ENCODE peak calls at places on chromosomes 11 and 22, in nine cellular contexts. P is colonic mucosa, U is OCI-LY7, V is Peyer's patch, K is transverse colon, X is uterus, Y is SJCRH30, T is left lung, E is hepatocyte. M is an unnamed sample. For H3K36me3 and H3K4me1, the result is how much of the 10 kb centered on the place peaks cover.

GRCh38 chr22:19275919-19276600 is 15.5 kb downstream of the CLTCL1 start:
- DNase-seq in T (no peak), X (no peak), E (no peak), V (no peak), P (no peak), K (no peak), U (no peak), Y (no peak), M (no peak)

GRCh38 chr11:27282141-27282590 is 80.8 kb downstream of the CCDC34 start:
- DNase-seq in V (no peak), E (no peak), X (peak), Y (peak), T (peak), K (no peak), P (no peak), U (no peak), M (peak)

GRCh38 chr22:47169801-47170140 is 407.3 kb downstream of the TBC1D22A start:
- DNase-seq in X (no peak), Y (no peak), V (no peak), K (peak), E (no peak), P (no peak), U (no peak), T (peak), M (no peak)

GRCh38 chr11:85949798-85950197 is 94.6 kb downstream of the CCDC83 start:
- DNase-seq in Y (no peak), P (no peak), E (no peak), V (no peak), K (no peak), X (no peak), T (no peak), U (no peak), M (no peak)

GRCh38 chr11:64102005-64102738 is 63.7 kb downstream of the MACROD1 start:
- DNase-seq in E (no peak), V (no peak), U (no peak), X (no peak), K (no peak), T (no peak), Y (peak), P (no peak), M (no peak)

GRCh38 chr11:129933262-129933661 is 37.9 kb upstream of the NFRKB start:
- DNase-seq in E (no peak), U (no peak), X (no peak), V (no peak), Y (no peak), K (no peak), T (no peak), P (no peak), M (no peak)

GRCh38 chr22:24325105-24325757 is 54.6 kb downstream of the SPECC1L start:
- DNase-seq in K (no peak), P (peak), E (peak), U (peak), Y (peak), X (no peak), T (no peak), V (no peak), M (peak)

GRCh38 chr11:14127679-14128078 is 165.2 kb downstream of the SPON1 start:
- DNase-seq in V (no peak), T (no peak), K (no peak), Y (no peak), U (no peak), E (no peak), P (no peak), X (no peak), M (no peak)

GRCh38 chr11:111982532-111983186 is 42.5 kb upstream of the DLAT start:
- DNase-seq in P (no peak), E (no peak), K (no peak), X (no peak), Y (no peak), V (no peak), U (no peak), T (no peak), M (no peak)

GRCh38 chr11:24515632-24516031 is 18.8 kb downstream of the LUZP2 start:
- DNase-seq in K (no peak), X (no peak), T (no peak), E (no peak), P (no peak), U (no peak), V (no peak), Y (no peak), M (no peak)

GRCh38 chr11:70072471-70073187 is 5.5 kb upstream of the ANO1 start:
- DNase-seq in X (no peak), E (no peak), T (no peak), U (no peak), K (no peak), V (no peak), P (no peak), Y (no peak), M (no peak)

GRCh38 chr22:29049655-29050263 is 11.9 kb downstream of the C22orf31 start:
- DNase-seq in E (no peak), X (no peak), K (no peak), U (no peak), P (no peak), Y (no peak), T (no peak), V (no peak), M (no peak)
- H3K36me3 ChIP-seq in E (under half), X (under half), K (under half), U (under half), P (under half), Y (under half), T (under half), V (under half), M (half or more)

DNA sequence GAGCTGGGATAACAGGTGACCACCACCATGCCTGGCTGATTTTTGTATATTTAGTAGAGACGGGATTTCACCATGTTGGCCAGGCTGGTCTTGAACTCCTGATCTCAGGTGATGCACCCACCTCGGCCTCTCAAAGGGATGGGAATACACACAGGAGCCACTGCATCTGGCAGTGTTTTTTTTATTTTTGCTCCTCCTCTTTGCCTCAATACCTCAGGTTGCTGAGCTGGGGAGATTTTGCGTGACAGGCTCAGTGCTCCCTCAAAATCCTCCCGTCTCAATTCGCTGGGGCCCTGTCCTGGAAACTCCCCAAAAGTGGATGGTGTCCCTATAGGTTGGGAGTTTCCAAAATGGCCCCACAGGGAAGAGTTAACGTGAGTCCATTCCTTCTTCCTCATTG is 71.7 kb downstream of the GGTLC2 start:
- DNase-seq in V (no peak), P (no peak), E (no peak), T (no peak), Y (no peak), U (no peak), K (no peak), X (no peak), M (no peak)
- H3K4me1 ChIP-seq in V (under half), P (under half), E (under half), T (under half), Y (under half), U (half or more), K (under half), X (under half), M (under half)

GRCh38 chr11:16605971-16606783 is 132.3 kb upstream of the C11orf58 start:
- DNase-seq in T (peak), U (peak), E (peak), Y (peak), X (peak), K (peak), P (peak), V (peak), M (peak)
- H3K4me3 ChIP-seq in T (peak), U (no peak), E (peak), Y (peak), X (peak), K (peak), P (peak), V (peak), M (peak)

GRCh38 chr11:67282876-67283371 is 6.2 kb upstream of the ANKRD13D start:
- DNase-seq in P (no peak), K (no peak), T (peak), X (no peak), Y (no peak), U (no peak), E (no peak), V (no peak), M (peak)
- H3K36me3 ChIP-seq in P (half or more), K (under half), T (under half), X (under half), Y (under half), U (half or more), E (under half), V (half or more), M (half or more)

GRCh38 chr11:76803023-76803422 is 19.9 kb downstream of the TSKU start:
- DNase-seq in V (no peak), T (peak), Y (no peak), K (no peak), X (no peak), P (peak), E (no peak), U (no peak), M (no peak)
- H3K4me1 ChIP-seq in V (under half), T (under half), Y (under half), K (under half), X (under half), P (under half), E (under half), U (under half), M (under half)